ENCODE peak calls at places on chromosomes 4 and X, in ten cellular contexts. T is NCI-H1105 treated with DMSO at 0.1 percent for 48 hours; E is SW480; C is G401; O is amniotic stem cell; X is left ventricle myocardium superior; Z is H7; P is CD4-positive, alpha-beta T cell; Q is stimulated activated CD8-positive, alpha-beta memory T cell treated with anti-CD3 and anti-CD28 coated beads, Interleukin-7, amount 100 ng/mL, for 24 hours; G is neuronal stem cell. I is an unnamed sample.

GRCh38 chr4:68299492-68300457 is 50.1 kb downstream of the YTHDC1 start:
- DNase-seq in T (no peak), E (no peak), C (no peak), O (no peak), X (no peak), Z (no peak), P (no peak), Q (no peak), G (no peak), I (no peak)

GRCh38 chr4:71296945-71297344 is 41.9 kb upstream of the SLC4A4 start:
- DNase-seq in T (no peak), E (no peak), C (no peak), O (no peak), X (no peak), Z (no peak), P (no peak), Q (no peak), G (no peak), I (no peak)

GRCh38 chr4:41359069-41359769 is 102.5 kb downstream of the UCHL1 start:
- DNase-seq in T (no peak), E (no peak), C (no peak), O (no peak), X (no peak), Z (peak), P (no peak), Q (no peak), G (no peak), I (no peak)

GRCh38 chrX:11450354-11450753 is 157.1 kb downstream of the AMELX start:
- DNase-seq in T (no peak), E (no peak), C (peak), O (no peak), X (no peak), Z (no peak), P (no peak), Q (no peak), G (no peak), I (no peak)

GRCh38 chrX:37350034-37350365 is 836 bp downstream of the PRRG1 start:
- DNase-seq in T (no peak), E (peak), C (no peak), O (no peak), X (no peak), Z (no peak), P (no peak), Q (no peak), G (no peak), I (peak)

GRCh38 chr4:139761461-139761860 is 95.8 kb downstream of the MGST2 start:
- DNase-seq in T (no peak), E (peak), C (no peak), O (no peak), X (no peak), Z (peak), P (no peak), Q (no peak), G (no peak), I (no peak)

GRCh38 chr4:105923507-105924238 is 28.4 kb downstream of the NPNT start:
- DNase-seq in T (no peak), E (peak), C (no peak), O (no peak), X (no peak), Z (no peak), P (no peak), Q (no peak), G (no peak), I (no peak)

GRCh38 chr4:69738872-69739271 is 21.5 kb downstream of the SULT1B1 start:
- DNase-seq in T (no peak), E (no peak), C (no peak), O (no peak), X (no peak), Z (no peak), P (no peak), Q (no peak), G (no peak), I (no peak)

GRCh38 chrX:3697701-3698279 is 15.7 kb downstream of the PRKX start:
- DNase-seq in T (peak), E (no peak), C (peak), O (no peak), X (peak), Z (peak), P (no peak), Q (no peak), G (peak), I (no peak)

GRCh38 chr4:85577307-85577706 is 102.4 kb downstream of the ARHGAP24 start:
- DNase-seq in T (no peak), E (no peak), C (no peak), O (no peak), X (no peak), Z (no peak), P (no peak), Q (no peak), G (no peak), I (no peak)

GRCh38 chr4:77209936-77210335 is 52.9 kb downstream of the CCNG2 start:
- DNase-seq in T (no peak), E (no peak), C (no peak), O (no peak), X (no peak), Z (no peak), P (no peak), Q (no peak), G (no peak), I (no peak)

GRCh38 chr4:75633846-75634245 is 3.5 kb upstream of the CDKL2 start:
- DNase-seq in T (no peak), E (peak), C (no peak), O (no peak), X (no peak), Z (no peak), P (no peak), Q (no peak), G (no peak), I (no peak)

GRCh38 chr4:1026115-1026514 is 14.7 kb downstream of the FGFRL1 start:
- DNase-seq in T (no peak), E (peak), C (no peak), O (no peak), X (peak), Z (no peak), P (no peak), Q (no peak), G (no peak), I (no peak)

I was measured in right cardiac atrium.